ENCODE peak calls at places on chromosomes 16 and 17, in five cellular contexts. W is tibial nerve, R is A549, M is suprapubic skin, L is sigmoid colon. K is an unnamed sample.

GRCh38 chr17:75549246-75550138 is 24.0 kb downstream of the LLGL2 start:
- DNase-seq in M (no peak), L (no peak), R (peak; percentile 74), W (no peak), K (no peak)

GRCh38 chr16:20763461-20764232 is at the start of gene ACSM3:
- DNase-seq in W (no peak), M (no peak), L (peak; percentile 85), R (peak; percentile 85), K (peak; percentile 13)

GRCh38 chr17:78242024-78242742 is 10.8 kb downstream of the TMEM235 start:
- DNase-seq in M (no peak), R (no peak), W (no peak), L (no peak), K (no peak)

GRCh38 chr16:67326472-67327309 is at the start of the genes KCTD19 and LRRC36:
- DNase-seq in W (no peak), R (peak; percentile 93), L (peak; percentile 74), M (peak; percentile 86), K (peak; percentile 98)

GRCh38 chr16:23670137-23670776 is 8.4 kb upstream of the PLK1 start:
- DNase-seq in L (no peak), M (no peak), W (no peak), R (no peak), K (no peak)

GRCh38 chr16:84647830-84648594 is at the start of gene KLHL36:
- DNase-seq in M (no peak), R (peak; percentile 82), W (peak; percentile 30), L (peak; percentile 73), K (peak; percentile 96)

GRCh38 chr17:61669522-61669921 is 78.5 kb upstream of the NACA2 start:
- DNase-seq in L (no peak), R (no peak), M (no peak), W (no peak), K (no peak)

GRCh38 chr16:65532218-65532617 is 410.4 kb upstream of the CDH11 start:
- DNase-seq in M (no peak), L (no peak), W (no peak), R (no peak), K (no peak)

GRCh38 chr17:46876926-46877325 is 25.5 kb downstream of the WNT9B start:
- DNase-seq in M (no peak), R (no peak), L (no peak), W (no peak), K (no peak)

GRCh38 chr16:48503779-48504178 is 106.2 kb downstream of the N4BP1 start:
- DNase-seq in M (peak; percentile 77), L (peak; percentile 85), W (peak; percentile 77), R (no peak), K (peak; percentile 88)

GRCh38 chr17:72030067-72030899 is 90.5 kb upstream of the SOX9 start:
- DNase-seq in W (no peak), L (no peak), M (no peak), R (peak; percentile 88), K (no peak)

GRCh38 chr16:71693168-71693567 is 31.3 kb downstream of the PHLPP2 start:
- DNase-seq in M (no peak), R (no peak), W (no peak), L (no peak), K (no peak)

GRCh38 chr16:53291757-53292392 is 142.4 kb upstream of the RBL2 start:
- DNase-seq in R (no peak), W (no peak), M (no peak), L (no peak), K (no peak)

GRCh38 chr16:87017388-87018012 is 299.7 kb downstream of the C16orf95 start:
- DNase-seq in R (peak; percentile 56), L (peak; percentile 22), W (no peak), M (no peak), K (no peak)

GRCh38 chr17:67491009-67491677 is 114.1 kb downstream of the PITPNC1 start:
- DNase-seq in L (peak; percentile 98), W (peak; percentile 76), M (peak; percentile 95), R (peak; percentile 80), K (peak; percentile 89)

GRCh38 chr17:79654350-79654959 is 43.6 kb upstream of the RBFOX3 start:
- DNase-seq in L (peak; percentile 27), W (no peak), M (peak; percentile 4), R (no peak), K (no peak)

GRCh38 chr17:80832888-80833583 is 158.6 kb upstream of the CHMP6 start:
- DNase-seq in R (peak; percentile 99), W (peak; percentile 64), L (peak; percentile 97), M (peak; percentile 89), K (peak; percentile 99)
- TF ChIP-seq EP300 in R (no peak), W (peak; percentile 90), L (no peak), M (no peak), K (peak; percentile 69)

GRCh38 chr17:74203439-74204240 is at the start of gene RPL38:
- DNase-seq in W (peak; percentile 95), M (peak; percentile 97), L (peak; percentile 98), R (peak; percentile 95), K (peak; percentile 98)
- TF ChIP-seq EP300 in W (peak; percentile 98), M (no peak), L (no peak), R (peak; percentile 27), K (no peak)

GRCh38 chr17:8188408-8188839 is 1.6 kb downstream of the BORCS6 start:
- DNase-seq in R (no peak), M (no peak), L (no peak), W (no peak), K (no peak)

GRCh38 chr17:8186787-8187516 is 3.0 kb downstream of the BORCS6 start:
- DNase-seq in L (peak; percentile 98), R (peak; percentile 91), W (peak; percentile 89), M (peak; percentile 93), K (peak; percentile 71)

GRCh38 chr17:8186446-8186786 is 3.6 kb downstream of the BORCS6 start:
- DNase-seq in M (no peak), L (no peak), R (no peak), W (no peak), K (no peak)

GRCh38 chr17:8189041-8189710 is 804 bp downstream of the BORCS6 start:
- DNase-seq in R (no peak), L (no peak), M (no peak), W (no peak), K (no peak)

DNA sequence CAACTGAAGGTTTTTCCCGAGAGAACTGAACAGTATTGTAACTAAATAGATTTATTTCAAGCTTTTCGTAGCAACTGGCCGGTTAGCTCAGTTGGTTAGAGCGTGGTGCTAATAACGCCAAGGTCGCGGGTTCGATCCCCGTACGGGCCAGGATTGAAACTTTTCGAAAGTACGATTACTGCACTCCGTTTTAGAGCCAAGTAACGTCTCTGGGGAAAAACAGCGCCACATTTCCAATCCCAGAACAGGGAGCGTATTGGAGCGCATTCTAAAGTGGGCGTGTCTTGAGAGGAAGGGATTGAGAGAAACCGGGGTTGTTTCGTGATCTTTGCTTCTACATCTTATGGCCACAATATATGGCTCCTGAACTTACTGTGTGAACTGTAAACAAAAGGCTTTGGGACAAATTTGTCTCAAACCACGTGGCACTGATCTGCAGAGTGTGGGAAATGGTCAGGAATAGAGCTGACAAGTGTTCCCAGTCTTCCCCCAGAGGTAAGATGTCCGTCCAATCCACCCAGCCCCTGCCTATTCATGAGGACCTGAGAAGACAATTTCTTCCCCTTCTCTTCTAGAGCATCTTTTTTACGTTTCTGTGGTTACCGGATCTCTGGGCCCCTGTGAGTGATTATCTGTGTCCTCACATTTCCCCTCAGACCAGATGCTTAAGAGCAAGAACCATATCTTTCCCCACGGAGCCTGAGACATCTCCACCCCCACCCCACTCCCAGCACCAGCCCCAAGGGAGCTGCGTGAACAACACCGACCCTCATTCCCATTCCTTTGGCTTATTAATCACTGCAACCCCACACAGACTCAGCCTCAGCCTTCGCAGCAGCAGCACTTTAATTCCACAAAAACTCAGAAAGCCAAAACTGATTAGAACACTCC is 2.2 kb downstream of the BORCS6 start:
- DNase-seq in M (peak; percentile 96), R (peak; percentile 97), L (peak; percentile 97), W (peak; percentile 89), K (peak; percentile 79)
- TF ChIP-seq EP300 in M (no peak), R (no peak), L (no peak), W (peak; percentile 90), K (peak; percentile 44)

GRCh38 chr17:81841866-81842265 is 7.0 kb upstream of the PPP1R27 start:
- DNase-seq in W (no peak), M (no peak), R (no peak), L (no peak), K (no peak)

GRCh38 chr17:81837641-81838040 is 2.8 kb upstream of the PPP1R27 start:
- DNase-seq in R (no peak), W (no peak), L (no peak), M (no peak), K (no peak)

GRCh38 chr17:81840826-81841778 is 6.3 kb upstream of the PPP1R27 start:
- DNase-seq in R (no peak), W (no peak), M (no peak), L (no peak), K (no peak)

GRCh38 chr17:81839301-81839700 is 4.5 kb upstream of the PPP1R27 start:
- DNase-seq in M (no peak), W (no peak), R (no peak), L (no peak), K (no peak)

GRCh38 chr17:81838753-81839255 is 4.0 kb upstream of the PPP1R27 start:
- DNase-seq in L (no peak), W (no peak), M (no peak), R (no peak), K (no peak)
- TF ChIP-seq EP300 in L (no peak), W (no peak), M (no peak), R (no peak), K (no peak)

GRCh38 chr16:74607967-74608356 is 1.0 kb upstream of the GLG1 start:
- DNase-seq in W (no peak), L (no peak), R (no peak), M (no peak), K (no peak)

GRCh38 chr16:74605746-74606520 is 981 bp downstream of the GLG1 start:
- DNase-seq in W (no peak), M (no peak), R (no peak), L (peak; percentile 61), K (no peak)

GRCh38 chr16:74607310-74607966 is 524 bp upstream of the GLG1 start:
- DNase-seq in L (no peak), M (no peak), R (no peak), W (no peak), K (no peak)

GRCh38 chr16:74605332-74605731 is 1.6 kb downstream of the GLG1 start:
- DNase-seq in L (no peak), R (no peak), W (no peak), M (no peak), K (no peak)

DNA sequence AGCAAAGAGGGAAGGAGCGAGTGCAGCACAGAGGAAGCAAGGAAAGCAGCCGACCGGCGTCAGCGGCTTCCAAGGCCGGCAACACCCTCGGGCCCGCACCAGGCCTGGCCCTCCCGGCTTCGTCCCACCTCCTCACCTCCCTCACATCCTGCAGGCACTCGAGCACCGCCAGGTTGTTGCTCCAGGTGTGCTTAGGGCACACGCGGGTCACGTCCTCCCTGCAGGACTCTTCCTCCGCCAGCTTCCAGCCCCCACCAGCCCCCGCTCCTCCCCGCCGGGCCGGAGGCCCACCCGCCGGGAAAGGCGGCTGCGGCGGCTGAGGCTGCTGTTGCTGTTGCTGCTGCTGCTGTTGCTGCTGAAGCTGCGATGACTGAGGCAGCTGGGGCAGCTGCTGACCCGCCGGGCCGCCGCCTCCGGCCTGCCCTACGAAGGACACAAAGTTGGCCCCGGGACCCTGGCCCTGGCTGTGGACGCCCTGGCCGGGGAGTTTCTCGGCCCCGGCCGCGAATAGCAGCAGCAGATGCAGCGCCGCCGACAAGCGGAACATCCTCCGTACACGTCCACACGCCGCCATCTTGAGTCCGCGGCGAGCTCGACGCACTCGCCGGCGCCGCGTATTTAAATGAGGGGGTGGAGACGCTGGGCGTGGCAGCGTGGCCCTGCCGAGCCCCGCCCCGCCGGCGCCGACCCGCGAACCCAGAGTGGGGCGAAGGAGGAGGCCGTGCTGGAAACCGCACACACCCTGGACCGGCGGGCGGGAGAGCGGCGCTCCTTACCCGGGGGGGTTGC is at the start of gene GLG1:
- DNase-seq in M (peak; percentile 93), W (peak; percentile 83), R (peak; percentile 56), L (peak; percentile 94), K (peak; percentile 95)
- TF ChIP-seq EP300 in M (no peak), W (peak; percentile 98), R (no peak), L (no peak), K (no peak)

GRCh38 chr17:6749519-6749918 is 6.3 kb upstream of the XAF1 start:
- DNase-seq in R (no peak), L (no peak), W (no peak), M (no peak), K (no peak)
- TF ChIP-seq EP300 in R (no peak), L (no peak), W (no peak), M (no peak), K (no peak)